ENCODE peak calls at places on chromosomes 2 and 18, in seven cellular contexts. One of them, this sample, is unnamed.

GRCh38 chr18:70363861-70364260 is 75.0 kb downstream of the SOCS6 start:
- DNase-seq in bronchial epithelial cell: peak
- DNase-seq in C1 segment of cervical spinal cord: no peak
- DNase-seq in lower lobe of right lung: no peak
- DNase-seq in H9: no peak
- DNase-seq in upper lobe of left lung: no peak
- DNase-seq in activated CD4-positive, CD25-positive, alpha-beta regulatory T cell: no peak
- DNase-seq in this sample: no peak

GRCh38 chr2:121071058-121071504 is 213.9 kb downstream of the TFCP2L1 start:
- DNase-seq in lower lobe of right lung: peak
- DNase-seq in H9: peak
- DNase-seq in bronchial epithelial cell: peak
- DNase-seq in C1 segment of cervical spinal cord: peak
- DNase-seq in upper lobe of left lung: peak
- DNase-seq in activated CD4-positive, CD25-positive, alpha-beta regulatory T cell: peak
- DNase-seq in this sample: peak

GRCh38 chr2:8137801-8138200 is 544.1 kb upstream of the ID2 start:
- DNase-seq in bronchial epithelial cell: no peak
- DNase-seq in H9: no peak
- DNase-seq in activated CD4-positive, CD25-positive, alpha-beta regulatory T cell: no peak
- DNase-seq in lower lobe of right lung: no peak
- DNase-seq in upper lobe of left lung: no peak
- DNase-seq in C1 segment of cervical spinal cord: no peak
- DNase-seq in this sample: no peak

GRCh38 chr2:223959688-223960087 is 2.4 kb downstream of the MRPL44 start:
- DNase-seq in bronchial epithelial cell: no peak
- DNase-seq in upper lobe of left lung: no peak
- DNase-seq in C1 segment of cervical spinal cord: peak
- DNase-seq in lower lobe of right lung: no peak
- DNase-seq in H9: no peak
- DNase-seq in activated CD4-positive, CD25-positive, alpha-beta regulatory T cell: no peak
- DNase-seq in this sample: no peak

GRCh38 chr2:162838141-162838500 is 446 bp downstream of the KCNH7 start:
- DNase-seq in upper lobe of left lung: no peak
- DNase-seq in activated CD4-positive, CD25-positive, alpha-beta regulatory T cell: no peak
- DNase-seq in lower lobe of right lung: no peak
- DNase-seq in C1 segment of cervical spinal cord: no peak
- DNase-seq in H9: no peak
- DNase-seq in bronchial epithelial cell: no peak
- DNase-seq in this sample: no peak

GRCh38 chr18:59837586-59837985 is 62.2 kb upstream of the PMAIP1 start:
- DNase-seq in activated CD4-positive, CD25-positive, alpha-beta regulatory T cell: peak
- DNase-seq in bronchial epithelial cell: peak
- DNase-seq in lower lobe of right lung: no peak
- DNase-seq in C1 segment of cervical spinal cord: no peak
- DNase-seq in upper lobe of left lung: no peak
- DNase-seq in H9: peak
- DNase-seq in this sample: peak

GRCh38 chr2:205714058-205714776 is 31.9 kb downstream of the NRP2 start:
- DNase-seq in C1 segment of cervical spinal cord: no peak
- DNase-seq in upper lobe of left lung: no peak
- DNase-seq in activated CD4-positive, CD25-positive, alpha-beta regulatory T cell: no peak
- DNase-seq in H9: no peak
- DNase-seq in bronchial epithelial cell: no peak
- DNase-seq in lower lobe of right lung: no peak
- DNase-seq in this sample: no peak

GRCh38 chr2:46779447-46779941 is 136.1 kb downstream of the MCFD2 start:
- DNase-seq in lower lobe of right lung: no peak
- DNase-seq in bronchial epithelial cell: peak
- DNase-seq in H9: no peak
- DNase-seq in upper lobe of left lung: no peak
- DNase-seq in activated CD4-positive, CD25-positive, alpha-beta regulatory T cell: no peak
- DNase-seq in C1 segment of cervical spinal cord: no peak
- DNase-seq in this sample: no peak

GRCh38 chr18:10928971-10929373 is 220.4 kb downstream of the PIEZO2 start:
- DNase-seq in upper lobe of left lung: no peak
- DNase-seq in H9: no peak
- DNase-seq in activated CD4-positive, CD25-positive, alpha-beta regulatory T cell: no peak
- DNase-seq in lower lobe of right lung: no peak
- DNase-seq in bronchial epithelial cell: no peak
- DNase-seq in C1 segment of cervical spinal cord: no peak
- DNase-seq in this sample: no peak

GRCh38 chr2:89842180-89842908 is 1150.9 kb downstream of the RPIA start:
- DNase-seq in activated CD4-positive, CD25-positive, alpha-beta regulatory T cell: no peak
- DNase-seq in lower lobe of right lung: peak
- DNase-seq in C1 segment of cervical spinal cord: no peak
- DNase-seq in upper lobe of left lung: no peak
- DNase-seq in H9: no peak
- DNase-seq in bronchial epithelial cell: no peak
- DNase-seq in this sample: no peak

GRCh38 chr18:35662293-35663062 is 80.9 kb downstream of the GALNT1 start:
- DNase-seq in activated CD4-positive, CD25-positive, alpha-beta regulatory T cell: no peak
- DNase-seq in bronchial epithelial cell: no peak
- DNase-seq in H9: no peak
- DNase-seq in lower lobe of right lung: no peak
- DNase-seq in C1 segment of cervical spinal cord: no peak
- DNase-seq in upper lobe of left lung: no peak
- DNase-seq in this sample: no peak

GRCh38 chr2:174971868-174972781 is 33.1 kb downstream of the CHN1 start:
- DNase-seq in lower lobe of right lung: no peak
- DNase-seq in activated CD4-positive, CD25-positive, alpha-beta regulatory T cell: no peak
- DNase-seq in upper lobe of left lung: no peak
- DNase-seq in bronchial epithelial cell: peak
- DNase-seq in H9: no peak
- DNase-seq in C1 segment of cervical spinal cord: no peak
- DNase-seq in this sample: no peak

GRCh38 chr2:70670626-70671025 is 97.4 kb downstream of the ADD2 start:
- DNase-seq in lower lobe of right lung: no peak
- DNase-seq in activated CD4-positive, CD25-positive, alpha-beta regulatory T cell: no peak
- DNase-seq in upper lobe of left lung: no peak
- DNase-seq in H9: peak
- DNase-seq in bronchial epithelial cell: no peak
- DNase-seq in C1 segment of cervical spinal cord: no peak
- DNase-seq in this sample: no peak

GRCh38 chr2:98519851-98520250 is 75.2 kb downstream of the INPP4A start:
- DNase-seq in activated CD4-positive, CD25-positive, alpha-beta regulatory T cell: no peak
- DNase-seq in H9: no peak
- DNase-seq in C1 segment of cervical spinal cord: no peak
- DNase-seq in lower lobe of right lung: no peak
- DNase-seq in upper lobe of left lung: peak
- DNase-seq in bronchial epithelial cell: no peak
- DNase-seq in this sample: no peak

GRCh38 chr2:52571380-52572347 is 1195.9 kb upstream of the CHAC2 start:
- DNase-seq in H9: no peak
- DNase-seq in activated CD4-positive, CD25-positive, alpha-beta regulatory T cell: no peak
- DNase-seq in C1 segment of cervical spinal cord: no peak
- DNase-seq in upper lobe of left lung: peak
- DNase-seq in lower lobe of right lung: no peak
- DNase-seq in bronchial epithelial cell: no peak
- DNase-seq in this sample: no peak

GRCh38 chr2:74232426-74232825 is 34.0 kb downstream of the MTHFD2 start:
- DNase-seq in lower lobe of right lung: no peak
- DNase-seq in bronchial epithelial cell: no peak
- DNase-seq in upper lobe of left lung: no peak
- DNase-seq in C1 segment of cervical spinal cord: no peak
- DNase-seq in activated CD4-positive, CD25-positive, alpha-beta regulatory T cell: no peak
- DNase-seq in H9: no peak
- DNase-seq in this sample: no peak